ENCODE peak calls at places on chromosomes 12 and 14, in six cellular contexts. D is PC-3, L is GM12878, S is A549, N is MM.1S, F is keratinocyte. A is an unnamed sample.

GRCh38 chr14:89697281-89698060 is 257.1 kb downstream of the EFCAB11 start:
- DNase-seq in D (no peak), L (no peak), S (no peak), N (no peak), F (no peak), A (no peak)

GRCh38 chr12:126286203-126286602 is 1221.0 kb downstream of the AACS start:
- DNase-seq in D (no peak), L (no peak), S (no peak), N (no peak), F (no peak), A (no peak)

GRCh38 chr12:89016970-89017778 is 335.1 kb downstream of the DUSP6 start:
- DNase-seq in D (peak; percentile 90), L (no peak), S (peak; percentile 24), N (peak; percentile 82), F (no peak), A (peak; percentile 71)

GRCh38 chr12:104751024-104751570 is 207.0 kb downstream of the SLC41A2 start:
- DNase-seq in D (no peak), L (no peak), S (no peak), N (no peak), F (no peak), A (peak; percentile 18)

GRCh38 chr14:61335876-61336275 is 14.5 kb downstream of the PRKCH start:
- DNase-seq in D (no peak), L (no peak), S (no peak), N (no peak), F (no peak), A (no peak)

GRCh38 chr12:52766351-52767019 is 10.7 kb downstream of the KRT76 start:
- DNase-seq in D (no peak), L (no peak), S (no peak), N (no peak), F (no peak), A (no peak)

GRCh38 chr12:104929926-104930325 is 28.2 kb downstream of the SLC41A2 start:
- DNase-seq in D (no peak), L (no peak), S (no peak), N (no peak), F (no peak), A (no peak)

GRCh38 chr14:93263416-93263815 is 56.4 kb downstream of the UBR7 start:
- DNase-seq in D (peak; percentile 41), L (no peak), S (no peak), N (no peak), F (no peak), A (no peak)

GRCh38 chr14:91573528-91573893 is 63.4 kb upstream of the PPP4R3A start:
- DNase-seq in D (no peak), L (no peak), S (no peak), N (no peak), F (no peak), A (no peak)

GRCh38 chr14:49405291-49405690 is 180.9 kb downstream of the RPS29 start:
- DNase-seq in D (peak; percentile 52), L (no peak), S (no peak), N (no peak), F (no peak), A (no peak)

GRCh38 chr12:6363330-6364036 is 11.9 kb downstream of the SCNN1A start:
- DNase-seq in D (peak; percentile 84), L (no peak), S (peak; percentile 97), N (peak; percentile 85), F (no peak), A (peak; percentile 72)

GRCh38 chr12:50734409-50735263 is 29.3 kb upstream of the ATF1 start:
- DNase-seq in D (peak; percentile 63), L (no peak), S (peak; percentile 51), N (peak; percentile 33), F (no peak), A (peak; percentile 64)

GRCh38 chr14:73785336-73785833 is 66.2 kb upstream of the PTGR2 start:
- DNase-seq in D (peak; percentile 79), L (no peak), S (no peak), N (no peak), F (no peak), A (peak; percentile 74)

GRCh38 chr12:79251356-79251755 is 386.8 kb downstream of the SYT1 start:
- DNase-seq in D (peak; percentile 83), L (no peak), S (no peak), N (no peak), F (no peak), A (no peak)

GRCh38 chr12:53424626-53425514 is 1.2 kb downstream of the AMHR2 start:
- DNase-seq in D (no peak), L (no peak), S (no peak), N (no peak), F (no peak), A (no peak)

GRCh38 chr14:95784137-95784536 is 70.2 kb upstream of the TCL1A start:
- DNase-seq in D (peak; percentile 42), L (no peak), S (no peak), N (no peak), F (no peak), A (peak; percentile 55)

GRCh38 chr12:106780010-106780625 is 5.6 kb downstream of the RIC8B start:
- DNase-seq in D (peak; percentile 87), L (no peak), S (no peak), N (no peak), F (peak; percentile 5), A (no peak)

GRCh38 chr12:49503674-49504180 is 35.1 kb upstream of the KCNH3 start:
- DNase-seq in D (peak; percentile 95), L (no peak), S (peak; percentile 44), N (no peak), F (no peak), A (no peak)

GRCh38 chr12:59403259-59403932 is 192.4 kb upstream of the SLC16A7 start:
- DNase-seq in D (peak; percentile 77), L (no peak), S (peak; percentile 1), N (peak; percentile 56), F (no peak), A (peak; percentile 63)

DNA sequence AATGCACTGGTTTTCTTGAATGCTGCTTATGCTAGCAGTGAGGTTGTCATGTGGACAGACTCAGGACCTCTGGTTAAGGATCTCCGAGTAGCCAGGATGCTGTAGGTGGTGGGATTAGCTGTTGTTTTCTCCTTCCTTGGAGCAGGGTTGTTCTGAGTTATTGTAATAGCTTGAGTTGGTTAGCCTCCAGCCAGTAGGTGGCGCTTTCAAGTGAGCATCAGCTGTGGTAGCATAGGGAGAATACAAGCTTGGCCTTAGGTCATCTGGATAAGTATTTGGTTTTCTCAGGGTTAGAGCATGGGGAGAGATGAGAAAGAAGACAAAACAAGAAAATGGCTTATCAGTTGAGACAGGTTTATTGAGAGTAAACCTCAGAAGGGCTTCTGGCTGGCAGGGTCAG is 299.7 kb upstream of the FBXO33 start:
- DNase-seq in D (peak; percentile 21), L (no peak), S (no peak), N (no peak), F (no peak), A (peak; percentile 46)
- TF ChIP-seq CTCF in D (peak; percentile 65), L (peak; percentile 49), S (no peak), N (peak; percentile 17), F (no peak), A (peak; percentile 85)

DNA sequence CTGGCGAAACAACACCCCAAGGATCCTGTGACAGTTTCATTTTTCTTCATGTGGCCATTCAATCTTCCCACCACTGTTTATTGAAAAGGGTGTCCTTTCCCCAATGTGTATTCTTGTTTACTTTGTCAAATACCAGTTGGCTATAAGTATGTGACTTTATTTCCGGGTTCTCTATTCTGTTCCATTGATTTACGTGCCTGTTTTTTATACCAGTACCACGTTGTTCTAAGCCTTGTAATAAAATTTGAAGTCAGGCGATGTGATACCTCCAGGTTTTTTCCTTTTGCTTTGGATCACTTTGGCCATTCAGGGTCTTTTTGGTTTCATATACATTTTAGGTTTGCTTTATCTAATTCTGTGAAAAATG is 9.1 kb upstream of the MGAT4C start:
- DNase-seq in D (no peak), L (no peak), S (no peak), N (no peak), F (no peak), A (no peak)
- H3K4me2 ChIP-seq in D (peak overlapping the region; percentile 83), L (no peak overlapping the region), S (no peak overlapping the region), N (no peak overlapping the region), F (peak overlapping the region; percentile 79), A (no peak overlapping the region)

GRCh38 chr12:44002607-44003006 is 166.7 kb downstream of the TMEM117 start:
- DNase-seq in D (no peak), L (no peak), S (no peak), N (no peak), F (no peak), A (no peak)

GRCh38 chr12:44003721-44004120 is 167.8 kb downstream of the TMEM117 start:
- DNase-seq in D (no peak), L (no peak), S (no peak), N (no peak), F (no peak), A (no peak)

DNA sequence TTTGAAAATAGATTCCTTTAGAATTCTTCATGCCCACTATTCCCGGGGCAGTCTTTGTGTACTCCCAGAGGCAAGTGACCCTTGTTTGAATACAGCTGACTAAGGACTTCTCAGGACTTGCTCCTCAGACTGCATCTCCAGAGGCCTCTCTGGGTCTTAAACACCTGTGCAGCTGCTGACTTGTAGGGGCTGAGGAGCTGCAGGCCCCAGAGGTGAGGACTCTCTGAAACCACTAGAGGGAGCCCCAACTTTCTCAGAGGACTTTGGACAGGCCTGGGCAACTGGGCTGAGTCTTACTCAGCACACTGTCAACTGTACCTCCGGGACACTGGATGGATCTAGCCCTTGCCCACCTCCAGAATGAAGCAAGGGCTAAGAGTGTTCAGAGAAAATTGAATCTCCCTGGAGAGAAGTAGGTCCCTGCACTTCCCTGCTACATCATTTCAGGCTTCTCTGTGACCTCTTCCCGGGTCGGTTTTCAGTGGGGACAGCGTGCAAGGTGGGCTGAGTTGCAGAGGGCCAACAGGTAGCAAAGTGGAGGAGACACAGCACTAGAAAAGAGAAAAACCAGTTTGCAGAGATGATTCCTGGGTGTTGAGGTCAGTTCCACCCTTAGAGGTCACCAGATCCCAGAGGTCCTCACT is 164.6 kb downstream of the TMEM117 start:
- DNase-seq in D (peak; percentile 80), L (no peak), S (peak; percentile 21), N (peak; percentile 90), F (peak; percentile 30), A (peak; percentile 55)
- TF ChIP-seq CTCF in D (peak; percentile 82), L (peak; percentile 65), S (peak; percentile 38), N (peak; percentile 85), F (peak; percentile 86), A (peak; percentile 74)

GRCh38 chr14:101563352-101563653 is 2.0 kb downstream of the DIO3 start:
- DNase-seq in D (no peak), L (no peak), S (no peak), N (no peak), F (no peak), A (no peak)
- H3K4me2 ChIP-seq in D (peak overlapping the region; percentile 75), L (no peak overlapping the region), S (peak overlapping the region; percentile 88), N (no peak overlapping the region), F (no peak overlapping the region), A (peak overlapping the region; percentile 64)

DNA sequence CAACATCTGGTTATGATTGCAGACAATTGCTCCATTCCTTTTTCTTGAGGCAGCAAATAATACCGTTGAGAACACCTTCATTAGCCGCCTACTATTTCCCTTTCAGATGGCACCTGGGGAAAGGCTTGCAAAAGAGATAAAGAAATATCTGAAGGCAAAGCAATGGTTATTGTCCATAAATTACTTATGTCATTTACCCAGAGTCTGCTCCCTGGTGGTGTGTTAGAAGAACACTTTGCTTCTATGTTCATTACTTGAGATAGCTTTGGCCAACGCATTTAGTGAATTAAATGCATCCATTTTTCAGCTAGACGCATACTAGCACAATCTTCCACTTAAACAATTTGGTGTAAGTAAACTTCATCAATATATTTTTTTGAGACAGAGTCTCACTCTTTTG is 377.7 kb downstream of the KCNH5 start:
- DNase-seq in D (peak; percentile 13), L (no peak), S (no peak), N (no peak), F (no peak), A (no peak)
- TF ChIP-seq CTCF in D (peak; percentile 42), L (no peak), S (no peak), N (no peak), F (no peak), A (no peak)

GRCh38 chr14:88026890-88027289 is 22.0 kb downstream of the GPR65 start:
- DNase-seq in D (no peak), L (no peak), S (no peak), N (no peak), F (no peak), A (no peak)
- H3K4me2 ChIP-seq in D (no peak overlapping the region), L (no peak overlapping the region), S (no peak overlapping the region), N (peak overlapping the region; percentile 10), F (no peak overlapping the region), A (peak overlapping the region; percentile 24)

A was measured in OCI-LY7.